ENCODE peak calls at places on chromosomes 3 and 15, in ten cellular contexts. T, V, G, U, E, Q, Y, W, M and C are unnamed samples. For H3K4me1, the result is how much of the 10 kb centered on the place peaks cover.

GRCh38 chr3:88059380-88060160 is 515 bp downstream of the ZNF654 start:
- DNase-seq in Q (no peak), M (no peak), T (peak), G (no peak), Y (peak), W (peak), V (no peak), E (no peak), U (no peak), C (peak)

GRCh38 chr3:22372292-22372949 is 621.4 kb upstream of the ZNF385D start:
- DNase-seq in U (no peak), M (no peak), Y (no peak), W (peak), E (no peak), G (no peak), V (no peak), Q (no peak), T (peak), C (no peak)

GRCh38 chr3:14803101-14803980 is 15.4 kb upstream of the FGD5 start:
- DNase-seq in W (peak), Q (peak), T (peak), E (no peak), Y (peak), V (no peak), U (no peak), G (no peak), M (no peak), C (no peak)

GRCh38 chr3:123332124-123332641 is 116.7 kb downstream of the ADCY5 start:
- DNase-seq in W (peak), T (peak), U (no peak), Q (no peak), G (no peak), Y (no peak), V (no peak), E (no peak), M (no peak), C (no peak)

GRCh38 chr3:22485943-22486342 is 717.2 kb upstream of the UBE2E2 start:
- DNase-seq in G (no peak), E (no peak), M (no peak), W (no peak), Y (no peak), U (no peak), V (no peak), Q (no peak), T (no peak), C (no peak)

GRCh38 chr3:189573004-189573403 is 58.2 kb upstream of the TP63 start:
- DNase-seq in Y (no peak), T (no peak), M (no peak), E (no peak), V (peak), G (no peak), U (no peak), Q (no peak), W (no peak), C (no peak)

GRCh38 chr3:143480306-143480852 is 360.8 kb downstream of the CHST2 start:
- DNase-seq in M (no peak), W (no peak), Y (no peak), G (no peak), V (no peak), Q (no peak), U (no peak), T (no peak), E (no peak), C (no peak)

GRCh38 chr3:135895734-135896121 is 69.8 kb upstream of the PPP2R3A start:
- DNase-seq in Q (no peak), G (no peak), T (no peak), M (no peak), V (no peak), U (no peak), W (no peak), Y (no peak), E (no peak), C (no peak)

GRCh38 chr3:13252207-13252606 is 167.9 kb downstream of the NUP210 start:
- DNase-seq in W (no peak), U (no peak), T (no peak), V (no peak), Y (no peak), E (no peak), M (no peak), Q (no peak), G (no peak), C (no peak)

DNA sequence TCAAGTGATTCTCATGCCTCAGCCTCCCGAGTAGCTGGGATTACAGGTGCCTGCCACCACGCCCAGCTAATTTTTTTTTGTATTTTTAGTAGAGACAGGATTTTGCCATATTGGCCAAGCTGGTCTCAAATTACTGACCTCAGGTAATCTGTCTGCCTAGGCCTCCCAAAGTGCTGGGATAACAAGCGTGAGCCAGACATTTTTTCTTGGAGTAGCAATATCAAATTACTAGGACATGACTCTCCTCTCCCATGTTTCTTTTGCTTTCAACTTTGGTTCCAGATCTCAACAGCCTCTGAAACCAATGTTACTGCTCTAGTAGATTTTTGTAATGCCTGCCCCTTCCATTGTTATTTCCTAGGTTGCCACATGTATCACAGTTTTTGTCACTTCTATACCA is 462.0 kb downstream of the GBE1 start:
- DNase-seq in E (no peak), Q (no peak), V (no peak), Y (no peak), W (no peak), G (no peak), U (no peak), M (no peak), T (no peak), C (no peak)
- H3K4me1 ChIP-seq in E (under half), Q (under half), V (under half), Y (under half), W (under half), G (under half), U (under half), M (under half), T (under half), C (under half)

GRCh38 chr15:58393196-58393790 is 38.5 kb upstream of the LIPC start:
- DNase-seq in E (no peak), Y (peak), M (no peak), W (no peak), V (no peak), Q (no peak), T (no peak), G (no peak), U (no peak), C (no peak)
- H3K27ac ChIP-seq in E (peak), Y (peak), M (no peak), W (no peak), V (no peak), Q (no peak), T (no peak), G (peak), U (no peak), C (no peak)

GRCh38 chr3:7340795-7341194 is 479.9 kb downstream of the GRM7 start:
- DNase-seq in U (no peak), M (peak), E (no peak), Y (no peak), W (no peak), T (no peak), G (peak), V (no peak), Q (no peak), C (no peak)

DNA sequence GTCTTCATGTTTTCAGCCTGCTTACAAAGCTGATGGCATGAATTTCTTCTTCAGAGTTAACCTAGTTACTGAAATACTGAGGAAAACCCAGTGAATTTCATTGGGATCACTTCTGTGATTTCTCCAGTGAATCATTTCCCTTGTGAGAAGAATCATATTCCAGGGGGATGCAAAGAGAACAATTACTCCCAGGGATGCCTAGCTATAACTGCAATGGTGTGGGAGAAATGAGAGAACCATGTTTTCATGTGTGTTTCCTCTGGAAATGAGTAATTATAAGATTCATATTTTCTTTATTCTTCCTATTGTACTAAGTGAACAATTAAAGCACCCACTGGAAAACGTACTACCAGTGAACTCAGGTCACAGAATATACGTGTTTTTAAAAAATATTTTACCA is 485.4 kb downstream of the GRM7 start:
- DNase-seq in Q (no peak), E (no peak), M (no peak), U (no peak), V (no peak), G (no peak), W (no peak), T (no peak), Y (no peak), C (no peak)
- TF ChIP-seq POLR2AphosphoS5 in Q (no peak), E (no peak), M (no peak), U (no peak), V (no peak), G (no peak), W (no peak), T (no peak), Y (no peak), C (no peak)

GRCh38 chr15:59299919-59300617 is 72.6 kb downstream of the MYO1E start:
- DNase-seq in W (no peak), Y (peak), G (peak), V (peak), Q (peak), T (peak), E (no peak), M (peak), U (peak), C (no peak)
- H3K4me1 ChIP-seq in W (under half), Y (half or more), G (under half), V (half or more), Q (half or more), T (half or more), E (under half), M (half or more), U (half or more), C (under half)

GRCh38 chr15:31434418-31435255 is 108.0 kb downstream of the KLF13 start:
- DNase-seq in E (no peak), M (no peak), V (peak), W (no peak), U (no peak), G (peak), Y (peak), T (peak), Q (peak), C (peak)

GRCh38 chr15:31433101-31433500 is 106.5 kb downstream of the KLF13 start:
- DNase-seq in E (no peak), V (no peak), T (no peak), G (no peak), Y (no peak), U (no peak), W (no peak), Q (no peak), M (no peak), C (no peak)

GRCh38 chr15:31433574-31433973 is 106.9 kb downstream of the KLF13 start:
- DNase-seq in V (no peak), Q (no peak), G (no peak), W (no peak), T (no peak), Y (no peak), M (no peak), U (no peak), E (no peak), C (no peak)

GRCh38 chr15:31435891-31436628 is 109.4 kb downstream of the KLF13 start:
- DNase-seq in V (no peak), G (no peak), E (no peak), T (peak), U (no peak), M (peak), W (no peak), Q (no peak), Y (no peak), C (no peak)

GRCh38 chr15:31435256-31435781 is 108.7 kb downstream of the KLF13 start:
- DNase-seq in T (peak), V (peak), M (peak), G (peak), U (no peak), Y (peak), W (peak), Q (peak), E (no peak), C (peak)
- H3K27ac ChIP-seq in T (peak), V (peak), M (no peak), G (peak), U (peak), Y (peak), W (no peak), Q (peak), E (peak), C (peak)

GRCh38 chr3:70224337-70224736 is 88.1 kb downstream of the MDFIC2 start:
- DNase-seq in U (no peak), V (no peak), M (no peak), Y (no peak), G (no peak), Q (no peak), W (no peak), T (no peak), E (no peak), C (no peak)
- TF ChIP-seq POLR2AphosphoS5 in U (no peak), V (no peak), M (no peak), Y (no peak), G (no peak), Q (no peak), W (no peak), T (no peak), E (no peak), C (no peak)

GRCh38 chr3:64220161-64220560 is 5.1 kb downstream of the PRICKLE2 start:
- DNase-seq in T (no peak), W (no peak), Y (no peak), U (no peak), V (no peak), G (no peak), Q (no peak), M (no peak), E (no peak), C (no peak)
- H3K4me1 ChIP-seq in T (under half), W (under half), Y (half or more), U (under half), V (under half), G (under half), Q (half or more), M (under half), E (half or more), C (half or more)

DNA sequence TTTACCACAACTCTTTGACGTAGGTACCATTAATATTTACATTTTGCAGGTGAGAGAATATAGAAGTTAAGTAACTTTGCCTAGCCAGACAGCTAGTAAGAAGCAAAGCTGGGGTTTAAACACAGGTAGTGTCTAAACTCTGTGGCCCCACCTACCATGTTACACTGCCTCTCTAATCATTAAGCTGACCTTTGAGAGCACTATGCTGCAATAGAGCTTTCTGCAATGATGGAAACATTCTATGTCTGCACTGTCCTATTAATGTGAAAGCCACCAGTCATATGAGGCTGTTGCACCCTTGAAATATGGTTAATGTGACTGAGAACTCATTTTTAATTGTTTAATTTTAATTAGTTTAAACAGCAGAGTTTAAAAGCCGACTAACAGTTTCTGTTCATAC is 6.3 kb upstream of the RARB start:
- DNase-seq in G (no peak), Q (no peak), U (no peak), V (no peak), T (no peak), M (no peak), W (no peak), Y (no peak), E (no peak), C (no peak)
- H3K27ac ChIP-seq in G (no peak), Q (no peak), U (no peak), V (no peak), T (no peak), M (no peak), W (no peak), Y (no peak), E (no peak), C (no peak)